ENCODE peak calls at places on chromosome 13, in seven cellular contexts. W is K562, I is HCT116, A is GM23338, P is spleen, M is transverse colon, N is suprapubic skin. Q is an unnamed sample.

GRCh38 chr13:97934590-97934989 is 18.9 kb upstream of the IPO5 start:
- DNase-seq in W (no peak), I (no peak), A (peak), P (no peak), M (no peak), N (no peak), Q (no peak)

GRCh38 chr13:27599845-27600553 is 20.3 kb downstream of the LNX2 start:
- DNase-seq in W (peak), I (peak), A (peak), P (no peak), M (no peak), N (no peak), Q (no peak)

GRCh38 chr13:47621931-47622330 is 379.1 kb downstream of the SUCLA2 start:
- DNase-seq in W (no peak), I (no peak), A (no peak), P (no peak), M (no peak), N (no peak), Q (no peak)

GRCh38 chr13:67075239-67075638 is 154.9 kb downstream of the PCDH9 start:
- DNase-seq in W (no peak), I (no peak), A (no peak), P (no peak), M (no peak), N (no peak), Q (no peak)

GRCh38 chr13:45333973-45334922 is 6.7 kb downstream of the TPT1 start:
- DNase-seq in W (no peak), I (no peak), A (peak), P (no peak), M (no peak), N (no peak), Q (no peak)

GRCh38 chr13:46207828-46208227 is 3.9 kb upstream of the LRRC63 start:
- DNase-seq in W (no peak), I (no peak), A (peak), P (no peak), M (no peak), N (no peak), Q (no peak)

GRCh38 chr13:44840131-44840530 is 149.1 kb downstream of the NUFIP1 start:
- DNase-seq in W (no peak), I (no peak), A (no peak), P (no peak), M (no peak), N (no peak), Q (no peak)

GRCh38 chr13:64591981-64592380 is 2638.2 kb downstream of the PCDH9 start:
- DNase-seq in W (no peak), I (no peak), A (no peak), P (no peak), M (no peak), N (no peak), Q (no peak)

GRCh38 chr13:29767006-29767405 is 83.4 kb downstream of the UBL3 start:
- DNase-seq in W (no peak), I (no peak), A (no peak), P (no peak), M (no peak), N (no peak), Q (no peak)

GRCh38 chr13:29909975-29910674 is 59.7 kb upstream of the UBL3 start:
- DNase-seq in W (no peak), I (no peak), A (no peak), P (no peak), M (no peak), N (no peak), Q (no peak)

GRCh38 chr13:86684402-86684801 is 885.2 kb upstream of the SLITRK6 start:
- DNase-seq in W (no peak), I (no peak), A (no peak), P (no peak), M (no peak), N (no peak), Q (no peak)

GRCh38 chr13:21203132-21203531 is 26.7 kb downstream of the MRPL57 start:
- DNase-seq in W (no peak), I (no peak), A (no peak), P (no peak), M (no peak), N (no peak), Q (no peak)

GRCh38 chr13:71797487-71797886 is 69.5 kb downstream of the DACH1 start:
- DNase-seq in W (no peak), I (no peak), A (no peak), P (no peak), M (no peak), N (no peak), Q (no peak)

GRCh38 chr13:40966298-40966697 is 52.8 kb downstream of the ELF1 start:
- DNase-seq in W (no peak), I (no peak), A (no peak), P (no peak), M (no peak), N (no peak), Q (no peak)

GRCh38 chr13:37090912-37091311 is 14.6 kb downstream of the CSNK1A1L start:
- DNase-seq in W (no peak), I (no peak), A (no peak), P (peak), M (no peak), N (no peak), Q (no peak)

GRCh38 chr13:48222358-48223015 is 10.5 kb upstream of the ITM2B start:
- DNase-seq in W (no peak), I (no peak), A (no peak), P (no peak), M (peak), N (no peak), Q (no peak)

GRCh38 chr13:75643693-75644092 is 7.6 kb downstream of the LMO7 start:
- DNase-seq in W (no peak), I (no peak), A (no peak), P (no peak), M (no peak), N (no peak), Q (no peak)
- TF ChIP-seq POLR2AphosphoS5 in W (no peak), I (no peak), A (no peak), P (no peak), M (no peak), N (no peak), Q (no peak)

DNA sequence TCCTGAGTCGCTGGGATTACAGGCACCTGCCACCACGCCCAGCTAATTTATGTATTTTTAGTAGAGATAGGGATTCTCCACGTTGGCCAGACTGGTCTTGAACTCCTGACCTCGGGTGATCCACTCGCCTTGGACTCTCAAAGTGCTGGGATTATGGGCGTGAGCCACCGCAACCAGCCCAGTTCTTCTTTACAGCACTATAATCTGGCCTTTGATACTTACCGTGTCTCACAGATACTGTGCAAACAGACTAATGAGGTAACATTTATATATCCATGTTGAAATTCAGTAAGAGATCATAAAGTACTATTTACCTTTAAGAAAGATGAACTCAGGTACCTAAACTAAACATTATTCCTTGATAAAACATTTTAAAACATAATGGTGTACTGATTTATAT is 121.8 kb upstream of the PRR20A start:
- DNase-seq in W (no peak), I (no peak), A (no peak), P (no peak), M (peak), N (no peak), Q (no peak)
- TF ChIP-seq POLR2AphosphoS5 in W (no peak), I (no peak), A (no peak), P (no peak), M (no peak), N (no peak), Q (no peak)

GRCh38 chr13:113209336-113209879 is at the start of gene CUL4A:
- DNase-seq in W (peak), I (peak), A (peak), P (peak), M (peak), N (no peak), Q (peak)

GRCh38 chr13:113208424-113209335 is at the start of gene PCID2:
- DNase-seq in W (peak), I (peak), A (peak), P (peak), M (peak), N (peak), Q (peak)

GRCh38 chr13:113211774-113212173 is 2.4 kb downstream of the CUL4A start:
- DNase-seq in W (no peak), I (no peak), A (peak), P (no peak), M (no peak), N (no peak), Q (no peak)

GRCh38 chr13:113210834-113211233 is 1.4 kb downstream of the CUL4A start:
- DNase-seq in W (no peak), I (no peak), A (no peak), P (no peak), M (no peak), N (no peak), Q (no peak)

DNA sequence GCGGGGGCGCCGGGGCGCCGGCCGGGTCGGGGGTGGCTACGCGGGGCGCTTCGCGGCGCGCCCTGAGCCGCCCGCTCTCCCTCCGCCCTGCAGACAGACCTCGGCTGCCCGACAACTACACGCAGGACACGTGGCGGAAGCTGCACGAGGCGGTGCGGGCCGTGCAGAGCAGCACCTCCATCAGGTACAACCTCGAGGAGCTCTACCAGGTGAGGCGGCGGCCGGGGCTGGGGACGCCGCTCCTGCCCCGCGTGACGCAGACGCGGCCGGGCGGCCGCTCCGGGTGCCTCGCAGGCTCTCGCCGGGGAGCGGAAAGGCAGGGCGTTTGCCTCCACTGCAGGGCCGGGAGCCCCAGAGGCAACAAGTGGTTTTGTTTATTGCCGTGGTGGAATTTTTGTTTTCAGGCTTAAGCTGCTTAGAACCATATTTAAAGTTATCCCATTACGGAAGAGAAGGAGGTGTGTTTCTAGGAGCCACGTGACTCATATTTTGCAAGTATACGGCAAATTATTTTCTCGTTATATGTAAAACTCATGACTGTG is 538 bp downstream of the CUL4A start:
- DNase-seq in W (peak), I (peak), A (peak), P (peak), M (peak), N (peak), Q (peak)
- TF ChIP-seq POLR2AphosphoS5 in W (no peak), I (peak), A (no peak), P (peak), M (no peak), N (no peak), Q (peak)

GRCh38 chr13:39600766-39601165 is 2.2 kb downstream of the LHFPL6 start:
- DNase-seq in W (no peak), I (no peak), A (peak), P (no peak), M (no peak), N (no peak), Q (no peak)

GRCh38 chr13:39597828-39598227 is 5.2 kb downstream of the LHFPL6 start:
- DNase-seq in W (no peak), I (no peak), A (no peak), P (no peak), M (no peak), N (no peak), Q (no peak)

GRCh38 chr13:39602277-39602613 is 748 bp downstream of the LHFPL6 start:
- DNase-seq in W (no peak), I (no peak), A (no peak), P (no peak), M (no peak), N (no peak), Q (peak)

GRCh38 chr13:39601636-39602035 is 1.4 kb downstream of the LHFPL6 start:
- DNase-seq in W (no peak), I (no peak), A (no peak), P (no peak), M (no peak), N (no peak), Q (no peak)

GRCh38 chr13:39599842-39600241 is 3.2 kb downstream of the LHFPL6 start:
- DNase-seq in W (no peak), I (no peak), A (no peak), P (no peak), M (no peak), N (no peak), Q (no peak)
- TF ChIP-seq POLR2AphosphoS5 in W (no peak), I (no peak), A (no peak), P (no peak), M (no peak), N (no peak), Q (no peak)

DNA sequence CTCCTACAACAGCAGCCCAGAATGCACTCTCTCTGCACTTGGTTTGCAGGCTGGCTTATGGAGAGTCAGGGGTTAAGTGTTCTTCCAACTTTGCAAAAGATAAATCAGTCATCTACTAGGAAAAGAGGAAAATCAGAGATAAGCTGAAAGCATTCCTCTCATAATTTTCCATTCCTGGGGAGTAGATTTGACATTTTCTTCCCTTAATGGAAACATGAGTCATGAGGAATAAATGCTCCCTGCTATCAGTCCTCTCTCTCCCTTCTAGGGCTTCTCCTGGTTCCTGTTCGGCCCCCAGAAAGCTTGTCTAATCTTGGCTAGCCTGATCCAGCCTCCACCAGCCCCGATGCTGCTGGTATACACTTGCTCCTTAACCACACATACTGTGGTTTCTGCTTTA is 28.4 kb upstream of the ENOX1 start:
- DNase-seq in W (no peak), I (no peak), A (no peak), P (no peak), M (no peak), N (no peak), Q (no peak)
- TF ChIP-seq POLR2AphosphoS5 in W (no peak), I (no peak), A (no peak), P (no peak), M (no peak), N (no peak), Q (no peak)

DNA sequence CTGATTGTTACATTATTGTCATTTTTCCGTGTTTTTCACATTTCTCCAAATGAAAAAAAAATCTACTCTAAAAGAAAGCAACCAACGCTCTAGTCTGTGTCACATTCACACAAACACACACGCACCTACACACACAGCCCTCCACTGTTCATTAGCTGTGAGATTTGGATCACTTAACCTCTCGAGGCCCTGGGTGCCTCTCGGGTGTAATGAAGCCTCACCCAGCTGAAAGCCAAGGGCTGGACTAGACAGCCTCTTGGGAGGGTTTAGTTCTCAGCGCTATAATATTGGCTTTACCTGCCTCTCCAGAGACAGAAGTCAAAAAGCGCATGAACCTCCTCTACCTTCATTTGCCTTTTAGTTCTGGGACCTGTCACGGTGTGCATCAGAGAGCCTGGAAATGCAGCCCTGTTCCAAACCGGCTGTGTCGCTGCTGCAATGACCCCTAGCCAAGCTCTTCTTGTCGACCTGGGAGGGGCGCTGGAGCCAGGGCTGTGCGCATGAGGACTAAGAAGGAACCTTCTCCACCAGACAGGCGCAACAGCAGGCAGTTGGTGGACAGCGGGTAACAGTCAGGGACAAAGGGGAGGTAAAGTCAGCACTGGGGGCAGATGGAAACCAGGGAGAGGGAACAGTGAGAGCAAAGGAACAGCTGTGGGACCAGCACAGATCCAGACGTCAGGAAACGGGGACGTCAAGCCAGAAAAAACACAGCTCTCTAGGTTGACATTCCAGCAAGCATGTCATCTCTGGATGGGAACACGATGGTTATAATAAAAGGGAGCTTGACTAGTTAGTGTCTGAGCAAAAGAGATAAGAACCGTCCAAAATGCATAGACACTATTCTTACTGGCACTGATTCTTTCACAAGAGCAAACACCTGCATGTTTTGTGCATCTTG is 375.9 kb downstream of the EFNB2 start:
- DNase-seq in W (no peak), I (no peak), A (peak), P (no peak), M (no peak), N (no peak), Q (no peak)
- TF ChIP-seq POLR2AphosphoS5 in W (no peak), I (no peak), A (no peak), P (no peak), M (no peak), N (no peak), Q (no peak)

DNA sequence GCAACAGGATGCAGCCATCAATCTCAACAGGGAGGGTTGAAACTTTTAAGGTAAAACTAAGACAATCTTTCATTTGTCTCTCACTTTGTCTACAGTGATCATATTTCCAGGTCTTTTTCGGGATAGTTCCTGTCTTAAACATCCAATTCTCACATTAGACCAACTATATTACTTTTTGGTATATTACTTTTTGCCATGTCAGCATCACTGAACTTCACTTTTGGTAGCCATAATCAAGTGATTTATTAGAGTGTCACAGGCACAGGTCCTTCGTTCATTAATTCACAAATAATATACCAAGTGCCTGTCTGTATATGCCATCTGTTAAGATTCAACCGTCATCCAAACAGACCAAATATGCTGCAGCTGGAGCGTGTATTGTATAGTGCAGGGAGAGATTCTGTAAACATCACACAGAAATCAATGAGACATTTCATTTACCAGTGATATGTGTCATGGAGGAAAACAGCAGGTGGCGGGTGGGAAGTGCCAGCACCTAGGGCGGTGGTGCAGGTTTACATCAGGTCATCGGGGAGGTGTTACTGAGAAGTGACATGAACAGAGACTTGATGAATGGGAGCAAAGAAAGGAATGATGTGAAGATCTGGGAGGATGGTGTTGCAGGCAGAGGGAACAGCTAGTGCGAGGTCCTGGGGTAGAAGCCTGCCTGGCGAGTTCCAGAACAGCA is 24.9 kb downstream of the ARHGEF7 start:
- DNase-seq in W (no peak), I (no peak), A (no peak), P (no peak), M (peak), N (no peak), Q (no peak)
- TF ChIP-seq POLR2AphosphoS5 in W (no peak), I (no peak), A (no peak), P (no peak), M (no peak), N (no peak), Q (no peak)

Q was measured in GM12892.